ENCODE peak calls at places on chromosomes 16 and 17, in five cellular contexts. Z, R, U, V and N are unnamed samples.

GRCh38 chr16:81632392-81633146 is 146.5 kb upstream of the PLCG2 start:
- DNase-seq in R (peak), V (peak), Z (peak), U (peak), N (peak)

GRCh38 chr16:87133966-87134945 is 182.9 kb downstream of the C16orf95 start:
- DNase-seq in U (no peak), R (no peak), V (no peak), Z (no peak), N (no peak)

GRCh38 chr17:78674595-78675315 is 97.6 kb upstream of the DNAH17 start:
- DNase-seq in R (no peak), V (no peak), U (no peak), Z (no peak), N (no peak)

GRCh38 chr16:23893976-23894375 is 58.2 kb downstream of the PRKCB start:
- DNase-seq in Z (no peak), U (no peak), V (no peak), R (no peak), N (no peak)

GRCh38 chr17:4980644-4981216 is 6.7 kb downstream of the CAMTA2 start:
- DNase-seq in R (peak), Z (no peak), V (peak), U (peak), N (peak)

GRCh38 chr17:78006338-78006737 is 47.8 kb downstream of the TNRC6C start:
- DNase-seq in R (no peak), V (no peak), Z (no peak), U (no peak), N (no peak)

GRCh38 chr17:3693829-3694231 is 2.1 kb downstream of the P2RX5 start:
- DNase-seq in V (no peak), Z (no peak), U (no peak), R (no peak), N (no peak)

GRCh38 chr17:59521465-59522126 is 43.8 kb upstream of the DHX40 start:
- DNase-seq in Z (peak), V (peak), R (peak), U (peak), N (peak)

GRCh38 chr16:75948441-75948840 is 222.2 kb upstream of the CPHXL start:
- DNase-seq in U (no peak), V (no peak), Z (no peak), R (no peak), N (no peak)

GRCh38 chr17:67628580-67629013 is 89.1 kb upstream of the NOL11 start:
- DNase-seq in V (no peak), U (peak), Z (no peak), R (no peak), N (no peak)

GRCh38 chr17:50206604-50207293 is 5.3 kb upstream of the COL1A1 start:
- DNase-seq in U (peak), V (no peak), Z (peak), R (no peak), N (no peak)

GRCh38 chr17:47694018-47694817 is at the start of gene TBKBP1:
- DNase-seq in Z (peak), R (no peak), U (peak), V (peak), N (no peak)

GRCh38 chr16:66923247-66923851 is 2.0 kb downstream of the RRAD start:
- DNase-seq in Z (no peak), R (no peak), U (peak), V (no peak), N (no peak)

GRCh38 chr17:19738757-19739156 is 9.3 kb downstream of the ALDH3A1 start:
- DNase-seq in Z (no peak), V (no peak), U (no peak), R (no peak), N (no peak)

GRCh38 chr16:49767414-49767813 is 88.5 kb downstream of the ZNF423 start:
- DNase-seq in R (no peak), U (no peak), Z (no peak), V (no peak), N (no peak)

GRCh38 chr17:70053241-70054234 is 21.5 kb upstream of the KCNJ16 start:
- DNase-seq in U (no peak), R (no peak), Z (no peak), V (no peak), N (no peak)

GRCh38 chr17:76370261-76370993 is 14.0 kb upstream of the SPHK1 start:
- DNase-seq in Z (peak), U (peak), R (peak), V (no peak), N (no peak)

GRCh38 chr17:66673668-66674276 is 161.1 kb upstream of the CACNG5 start:
- DNase-seq in V (peak), R (peak), U (peak), Z (peak), N (peak)

GRCh38 chr16:12178251-12178990 is 201.9 kb downstream of the SNX29 start:
- DNase-seq in V (no peak), Z (no peak), R (no peak), U (peak), N (no peak)

GRCh38 chr16:58756650-58757332 is 22.7 kb upstream of the GOT2 start:
- DNase-seq in R (no peak), V (no peak), U (no peak), Z (no peak), N (no peak)